ENCODE peak calls at places on chromosomes 2 and 18, in ten cellular contexts. One of them, this sample, is unnamed.

GRCh38 chr2:98634406-98635092 is 26.2 kb downstream of the UNC50 start:
- DNase-seq in pancreas: no peak
- DNase-seq in GM12878: no peak
- DNase-seq in SJSA1: no peak
- DNase-seq in BE2C: no peak
- DNase-seq in H1: peak; percentile 65
- DNase-seq in left ventricle myocardium inferior: no peak
- DNase-seq in fibroblast of pulmonary artery: no peak
- DNase-seq in GM12865: peak; percentile 25
- DNase-seq in CD4-positive, alpha-beta memory T cell: no peak
- DNase-seq in this sample: peak; percentile 36

GRCh38 chr2:85308951-85309555 is 18.7 kb downstream of the TGOLN2 start:
- DNase-seq in pancreas: peak; percentile 78
- DNase-seq in GM12878: no peak
- DNase-seq in SJSA1: no peak
- DNase-seq in BE2C: peak; percentile 82
- DNase-seq in H1: no peak
- DNase-seq in left ventricle myocardium inferior: peak; percentile 53
- DNase-seq in fibroblast of pulmonary artery: peak; percentile 44
- DNase-seq in GM12865: peak; percentile 26
- DNase-seq in CD4-positive, alpha-beta memory T cell: no peak
- DNase-seq in this sample: no peak

GRCh38 chr18:6652098-6652497 is 77.4 kb upstream of the ARHGAP28 start:
- DNase-seq in pancreas: no peak
- DNase-seq in GM12878: no peak
- DNase-seq in SJSA1: no peak
- DNase-seq in BE2C: no peak
- DNase-seq in H1: no peak
- DNase-seq in left ventricle myocardium inferior: no peak
- DNase-seq in fibroblast of pulmonary artery: no peak
- DNase-seq in GM12865: no peak
- DNase-seq in CD4-positive, alpha-beta memory T cell: no peak
- DNase-seq in this sample: no peak

GRCh38 chr2:105883911-105884694 is 139.4 kb downstream of the NCK2 start:
- DNase-seq in pancreas: no peak
- DNase-seq in GM12878: no peak
- DNase-seq in SJSA1: no peak
- DNase-seq in BE2C: no peak
- DNase-seq in H1: no peak
- DNase-seq in left ventricle myocardium inferior: no peak
- DNase-seq in fibroblast of pulmonary artery: no peak
- DNase-seq in GM12865: no peak
- DNase-seq in CD4-positive, alpha-beta memory T cell: no peak
- DNase-seq in this sample: no peak

GRCh38 chr2:128502638-128503246 is 184.1 kb upstream of the HS6ST1 start:
- DNase-seq in pancreas: no peak
- DNase-seq in GM12878: no peak
- DNase-seq in SJSA1: no peak
- DNase-seq in BE2C: no peak
- DNase-seq in H1: peak; percentile 28
- DNase-seq in left ventricle myocardium inferior: no peak
- DNase-seq in fibroblast of pulmonary artery: no peak
- DNase-seq in GM12865: no peak
- DNase-seq in CD4-positive, alpha-beta memory T cell: no peak
- DNase-seq in this sample: no peak

GRCh38 chr18:25517881-25518715 is 166.1 kb upstream of the ZNF521 start:
- DNase-seq in pancreas: no peak
- DNase-seq in GM12878: no peak
- DNase-seq in SJSA1: no peak
- DNase-seq in BE2C: no peak
- DNase-seq in H1: no peak
- DNase-seq in left ventricle myocardium inferior: no peak
- DNase-seq in fibroblast of pulmonary artery: no peak
- DNase-seq in GM12865: peak; percentile 18
- DNase-seq in CD4-positive, alpha-beta memory T cell: no peak
- DNase-seq in this sample: no peak

GRCh38 chr18:79866889-79867574 is 69.3 kb downstream of the KCNG2 start:
- DNase-seq in pancreas: no peak
- DNase-seq in GM12878: no peak
- DNase-seq in SJSA1: no peak
- DNase-seq in BE2C: no peak
- DNase-seq in H1: no peak
- DNase-seq in left ventricle myocardium inferior: no peak
- DNase-seq in fibroblast of pulmonary artery: peak; percentile 22
- DNase-seq in GM12865: no peak
- DNase-seq in CD4-positive, alpha-beta memory T cell: no peak
- DNase-seq in this sample: no peak

GRCh38 chr2:189427872-189428271 is 13.4 kb upstream of the WDR75 start:
- DNase-seq in pancreas: no peak
- DNase-seq in GM12878: no peak
- DNase-seq in SJSA1: no peak
- DNase-seq in BE2C: no peak
- DNase-seq in H1: no peak
- DNase-seq in left ventricle myocardium inferior: no peak
- DNase-seq in fibroblast of pulmonary artery: no peak
- DNase-seq in GM12865: no peak
- DNase-seq in CD4-positive, alpha-beta memory T cell: no peak
- DNase-seq in this sample: no peak

GRCh38 chr2:218981390-218982311 is 3.3 kb downstream of the FEV start:
- DNase-seq in pancreas: peak; percentile 80
- DNase-seq in GM12878: no peak
- DNase-seq in SJSA1: no peak
- DNase-seq in BE2C: peak; percentile 64
- DNase-seq in H1: peak; percentile 68
- DNase-seq in left ventricle myocardium inferior: no peak
- DNase-seq in fibroblast of pulmonary artery: peak; percentile 16
- DNase-seq in GM12865: no peak
- DNase-seq in CD4-positive, alpha-beta memory T cell: peak; percentile 44
- DNase-seq in this sample: no peak

DNA sequence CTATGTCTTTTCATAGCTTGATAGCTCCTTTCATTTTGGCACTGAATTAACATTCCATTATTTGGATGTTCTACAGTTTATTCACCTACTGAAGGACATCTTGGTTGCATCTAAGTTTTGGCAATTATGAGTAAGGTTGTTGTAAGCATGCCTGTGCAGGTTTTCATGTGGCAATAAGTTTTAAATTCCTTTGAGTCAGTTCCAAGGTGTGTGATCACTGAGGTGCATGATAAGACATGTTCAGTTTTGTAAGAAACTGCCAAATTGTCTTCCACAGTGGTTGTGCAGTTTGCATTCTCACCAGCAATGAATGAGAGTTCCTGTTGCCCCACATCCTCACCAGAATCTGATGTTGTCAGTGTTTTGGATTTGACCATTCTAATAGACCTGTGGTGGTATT is 24.2 kb downstream of the XDH start:
- DNase-seq in pancreas: no peak
- DNase-seq in GM12878: no peak
- DNase-seq in SJSA1: no peak
- DNase-seq in BE2C: no peak
- DNase-seq in H1: no peak
- DNase-seq in left ventricle myocardium inferior: no peak
- DNase-seq in fibroblast of pulmonary artery: no peak
- DNase-seq in GM12865: no peak
- DNase-seq in CD4-positive, alpha-beta memory T cell: no peak
- DNase-seq in this sample: no peak
- H3K4me3 ChIP-seq in pancreas: no peak overlapping the region
- H3K4me3 ChIP-seq in GM12878: no peak overlapping the region
- H3K4me3 ChIP-seq in SJSA1: no peak overlapping the region
- H3K4me3 ChIP-seq in BE2C: no peak overlapping the region
- H3K4me3 ChIP-seq in H1: no peak overlapping the region
- H3K4me3 ChIP-seq in left ventricle myocardium inferior: no peak overlapping the region
- H3K4me3 ChIP-seq in fibroblast of pulmonary artery: no peak overlapping the region
- H3K4me3 ChIP-seq in GM12865: no peak overlapping the region
- H3K4me3 ChIP-seq in CD4-positive, alpha-beta memory T cell: no peak overlapping the region
- H3K4me3 ChIP-seq in this sample: no peak overlapping the region

DNA sequence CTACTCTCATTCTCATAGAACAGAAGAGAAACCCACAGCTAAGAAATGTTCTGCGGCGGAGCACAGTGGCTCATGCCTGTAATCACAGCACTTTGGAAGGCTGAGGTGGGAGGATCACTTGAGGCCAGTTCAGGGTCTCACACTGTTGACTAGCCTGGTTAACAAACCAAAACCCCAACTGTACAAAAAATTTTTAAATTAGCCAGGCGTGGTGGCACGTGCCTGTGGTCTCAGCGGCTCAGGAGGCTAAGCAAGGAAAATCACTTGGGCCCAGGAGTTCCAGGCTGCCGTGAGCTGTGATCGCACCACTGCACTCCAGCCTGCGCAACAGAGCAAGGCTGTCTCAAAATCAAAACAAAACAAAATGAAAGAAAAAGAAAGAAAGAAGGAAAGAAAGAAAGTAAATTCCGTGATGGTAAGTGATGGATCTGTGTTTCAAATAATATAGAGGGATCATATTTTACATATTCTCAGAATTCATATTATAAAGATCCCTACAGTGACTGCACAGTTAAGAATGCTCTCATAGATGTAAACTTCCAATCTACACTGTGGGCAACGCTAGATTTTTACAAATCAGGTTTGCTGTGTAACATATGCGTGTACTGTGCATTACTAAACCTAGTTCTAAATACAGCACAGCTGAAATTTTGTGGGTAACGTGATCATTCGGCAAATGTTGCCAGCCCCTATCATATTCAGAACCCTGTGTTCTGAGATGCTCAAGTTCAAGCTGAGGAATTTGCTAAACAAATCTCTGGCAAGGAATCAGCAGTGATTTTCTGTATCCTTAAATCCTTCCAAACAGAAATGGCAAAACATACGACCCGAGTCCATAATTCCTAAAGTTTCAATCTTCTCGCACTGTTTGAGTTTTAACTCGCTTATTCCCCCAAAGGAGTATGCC is 1.2 kb upstream of the RAB12 start:
- DNase-seq in pancreas: no peak
- DNase-seq in GM12878: peak; percentile 71
- DNase-seq in SJSA1: no peak
- DNase-seq in BE2C: no peak
- DNase-seq in H1: no peak
- DNase-seq in left ventricle myocardium inferior: no peak
- DNase-seq in fibroblast of pulmonary artery: no peak
- DNase-seq in GM12865: peak; percentile 77
- DNase-seq in CD4-positive, alpha-beta memory T cell: no peak
- DNase-seq in this sample: no peak
- H3K4me3 ChIP-seq in pancreas: no peak overlapping the region
- H3K4me3 ChIP-seq in GM12878: peak overlapping the region; percentile 85
- H3K4me3 ChIP-seq in SJSA1: no peak overlapping the region
- H3K4me3 ChIP-seq in BE2C: no peak overlapping the region
- H3K4me3 ChIP-seq in H1: peak overlapping the region; percentile 53
- H3K4me3 ChIP-seq in left ventricle myocardium inferior: peak overlapping the region; percentile 98
- H3K4me3 ChIP-seq in fibroblast of pulmonary artery: peak overlapping the region; percentile 38
- H3K4me3 ChIP-seq in GM12865: peak overlapping the region; percentile 86
- H3K4me3 ChIP-seq in CD4-positive, alpha-beta memory T cell: peak overlapping the region; percentile 48
- H3K4me3 ChIP-seq in this sample: no peak overlapping the region

GRCh38 chr2:239289545-239289944 is 111.3 kb downstream of the HDAC4 start:
- DNase-seq in pancreas: peak; percentile 19
- DNase-seq in GM12878: no peak
- DNase-seq in SJSA1: no peak
- DNase-seq in BE2C: no peak
- DNase-seq in H1: no peak
- DNase-seq in left ventricle myocardium inferior: no peak
- DNase-seq in fibroblast of pulmonary artery: no peak
- DNase-seq in GM12865: no peak
- DNase-seq in CD4-positive, alpha-beta memory T cell: peak; percentile 24
- DNase-seq in this sample: no peak

GRCh38 chr2:239288237-239288636 is 112.6 kb downstream of the HDAC4 start:
- DNase-seq in pancreas: no peak
- DNase-seq in GM12878: no peak
- DNase-seq in SJSA1: peak; percentile 52
- DNase-seq in BE2C: no peak
- DNase-seq in H1: no peak
- DNase-seq in left ventricle myocardium inferior: no peak
- DNase-seq in fibroblast of pulmonary artery: no peak
- DNase-seq in GM12865: no peak
- DNase-seq in CD4-positive, alpha-beta memory T cell: no peak
- DNase-seq in this sample: no peak

GRCh38 chr2:239287461-239287860 is 113.4 kb downstream of the HDAC4 start:
- DNase-seq in pancreas: no peak
- DNase-seq in GM12878: no peak
- DNase-seq in SJSA1: no peak
- DNase-seq in BE2C: no peak
- DNase-seq in H1: no peak
- DNase-seq in left ventricle myocardium inferior: no peak
- DNase-seq in fibroblast of pulmonary artery: no peak
- DNase-seq in GM12865: no peak
- DNase-seq in CD4-positive, alpha-beta memory T cell: no peak
- DNase-seq in this sample: no peak

GRCh38 chr2:239290618-239291504 is 110.0 kb downstream of the HDAC4 start:
- DNase-seq in pancreas: peak; percentile 28
- DNase-seq in GM12878: no peak
- DNase-seq in SJSA1: peak; percentile 41
- DNase-seq in BE2C: no peak
- DNase-seq in H1: no peak
- DNase-seq in left ventricle myocardium inferior: peak; percentile 59
- DNase-seq in fibroblast of pulmonary artery: no peak
- DNase-seq in GM12865: no peak
- DNase-seq in CD4-positive, alpha-beta memory T cell: no peak
- DNase-seq in this sample: no peak

GRCh38 chr2:239288951-239289481 is 111.8 kb downstream of the HDAC4 start:
- DNase-seq in pancreas: peak; percentile 22
- DNase-seq in GM12878: peak; percentile 52
- DNase-seq in SJSA1: no peak
- DNase-seq in BE2C: peak; percentile 19
- DNase-seq in H1: no peak
- DNase-seq in left ventricle myocardium inferior: no peak
- DNase-seq in fibroblast of pulmonary artery: no peak
- DNase-seq in GM12865: peak; percentile 81
- DNase-seq in CD4-positive, alpha-beta memory T cell: peak; percentile 65
- DNase-seq in this sample: no peak
- H3K4me3 ChIP-seq in pancreas: no peak overlapping the region
- H3K4me3 ChIP-seq in GM12878: no peak overlapping the region
- H3K4me3 ChIP-seq in SJSA1: no peak overlapping the region
- H3K4me3 ChIP-seq in BE2C: no peak overlapping the region
- H3K4me3 ChIP-seq in H1: no peak overlapping the region
- H3K4me3 ChIP-seq in left ventricle myocardium inferior: peak overlapping the region; percentile 8
- H3K4me3 ChIP-seq in fibroblast of pulmonary artery: no peak overlapping the region
- H3K4me3 ChIP-seq in GM12865: no peak overlapping the region
- H3K4me3 ChIP-seq in CD4-positive, alpha-beta memory T cell: peak overlapping the region; percentile 29
- H3K4me3 ChIP-seq in this sample: peak overlapping the region; percentile 55

DNA sequence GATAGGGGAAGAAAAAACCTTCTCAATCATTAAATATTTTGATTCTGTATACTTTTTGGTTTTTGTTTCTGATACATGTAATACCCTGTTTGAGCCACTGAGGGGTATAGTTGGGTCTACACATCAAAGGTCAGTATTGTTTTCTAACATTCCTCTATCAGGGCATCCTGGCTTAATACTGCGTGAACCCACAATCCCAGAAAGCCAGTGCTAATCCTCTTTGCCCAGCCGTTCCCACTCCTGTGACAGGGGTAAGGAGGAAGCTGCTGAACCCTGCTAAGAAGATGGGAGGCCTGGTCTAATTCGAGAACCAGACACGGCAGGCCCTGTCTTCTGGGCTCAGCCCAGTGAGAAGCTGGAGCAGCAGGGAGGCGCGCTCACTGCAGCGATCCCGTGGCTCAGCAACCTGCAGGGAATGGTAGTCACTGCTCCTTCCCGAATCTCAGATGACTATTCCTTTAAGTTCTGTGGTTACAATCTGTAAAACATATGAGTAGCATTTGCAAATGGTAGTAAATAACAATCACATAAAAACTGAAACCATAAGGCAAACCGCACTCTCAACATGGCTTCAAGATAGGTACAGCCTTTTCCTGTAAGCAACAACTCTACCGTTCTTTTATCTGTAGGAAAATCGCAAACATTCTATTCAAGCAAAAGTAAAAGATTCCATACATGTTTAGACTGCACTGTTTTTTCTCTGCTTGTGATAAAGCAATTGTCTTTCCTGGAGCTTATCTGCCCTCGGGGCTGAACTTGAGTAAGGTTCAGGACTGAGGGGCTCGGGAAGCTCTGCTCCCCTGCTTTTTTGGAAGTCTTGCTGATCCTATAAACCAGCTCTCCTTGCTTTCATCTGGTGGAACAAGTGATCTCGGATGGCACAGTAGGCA is 87.0 kb downstream of the EPB41L3 start:
- DNase-seq in pancreas: no peak
- DNase-seq in GM12878: no peak
- DNase-seq in SJSA1: no peak
- DNase-seq in BE2C: no peak
- DNase-seq in H1: peak; percentile 56
- DNase-seq in left ventricle myocardium inferior: no peak
- DNase-seq in fibroblast of pulmonary artery: peak; percentile 66
- DNase-seq in GM12865: no peak
- DNase-seq in CD4-positive, alpha-beta memory T cell: peak; percentile 2
- DNase-seq in this sample: no peak
- H3K4me3 ChIP-seq in pancreas: no peak overlapping the region
- H3K4me3 ChIP-seq in GM12878: no peak overlapping the region
- H3K4me3 ChIP-seq in SJSA1: no peak overlapping the region
- H3K4me3 ChIP-seq in BE2C: no peak overlapping the region
- H3K4me3 ChIP-seq in H1: peak overlapping the region; percentile 14
- H3K4me3 ChIP-seq in left ventricle myocardium inferior: peak overlapping the region; percentile 24
- H3K4me3 ChIP-seq in fibroblast of pulmonary artery: peak overlapping the region; percentile 20
- H3K4me3 ChIP-seq in GM12865: no peak overlapping the region
- H3K4me3 ChIP-seq in CD4-positive, alpha-beta memory T cell: peak overlapping the region; percentile 17
- H3K4me3 ChIP-seq in this sample: no peak overlapping the region

This sample was measured in CD8-positive, alpha-beta memory T cell.